ENCODE peak calls at places on chromosomes 6 and 20, in nine cellular contexts. C is aorta, N is neuronal stem cell, U is pancreas, X is heart right ventricle, B is fibroblast of lung, Q is left ventricle myocardium inferior, E is tibial artery, D is tibial nerve. Y is an unnamed sample. For H3K4me1, the result is how much of the 10 kb centered on the place peaks cover.

GRCh38 chr6:110566346-110567125 is 90.1 kb upstream of the SLC22A16 start:
- DNase-seq in C (no peak), N (no peak), U (no peak), X (peak), B (peak), Q (peak), E (no peak), D (no peak), Y (peak)

GRCh38 chr6:16450285-16450684 is 211.9 kb downstream of the GMPR start:
- DNase-seq in C (no peak), N (no peak), U (no peak), X (no peak), B (peak), Q (no peak), E (no peak), D (no peak), Y (no peak)

GRCh38 chr6:111813247-111814162 is 59.7 kb downstream of the FYN start:
- DNase-seq in C (no peak), N (no peak), U (no peak), X (no peak), B (peak), Q (no peak), E (no peak), D (no peak), Y (no peak)

GRCh38 chr6:139291813-139292619 is at the start of gene TXLNB:
- DNase-seq in C (peak), N (no peak), U (no peak), X (peak), B (peak), Q (peak), E (peak), D (peak), Y (no peak)

GRCh38 chr20:50729925-50730764 is 1.2 kb upstream of the PARD6B start:
- DNase-seq in C (no peak), N (no peak), U (peak), X (no peak), B (peak), Q (no peak), E (no peak), D (no peak), Y (no peak)

GRCh38 chr6:118263929-118264486 is 284.1 kb upstream of the PLN start:
- DNase-seq in C (no peak), N (peak), U (no peak), X (no peak), B (peak), Q (no peak), E (no peak), D (no peak), Y (no peak)

GRCh38 chr6:163337958-163338357 is 76.6 kb upstream of the QKI start:
- DNase-seq in C (no peak), N (no peak), U (no peak), X (no peak), B (no peak), Q (no peak), E (no peak), D (no peak), Y (no peak)

GRCh38 chr6:26304213-26305096 is 60.5 kb upstream of the BTN3A2 start:
- DNase-seq in C (peak), N (no peak), U (no peak), X (no peak), B (peak), Q (no peak), E (peak), D (peak), Y (no peak)

GRCh38 chr6:15513131-15513771 is 149.6 kb downstream of the DTNBP1 start:
- DNase-seq in C (no peak), N (no peak), U (no peak), X (no peak), B (no peak), Q (no peak), E (no peak), D (no peak), Y (no peak)

GRCh38 chr6:130794010-130794675 is 33.1 kb upstream of the SMLR1 start:
- DNase-seq in C (no peak), N (no peak), U (no peak), X (no peak), B (no peak), Q (no peak), E (no peak), D (no peak), Y (no peak)

GRCh38 chr6:130794686-130795085 is 32.5 kb upstream of the SMLR1 start:
- DNase-seq in C (no peak), N (no peak), U (no peak), X (no peak), B (no peak), Q (no peak), E (no peak), D (no peak), Y (no peak)

GRCh38 chr6:130796313-130796905 is 30.8 kb upstream of the SMLR1 start:
- DNase-seq in C (no peak), N (no peak), U (no peak), X (no peak), B (peak), Q (no peak), E (no peak), D (peak), Y (peak)
- H3K27ac ChIP-seq in C (no peak), N (no peak), U (no peak), X (no peak), B (no peak), Q (no peak), E (no peak), D (peak), Y (no peak)

GRCh38 chr6:90231308-90231707 is 65.3 kb downstream of the BACH2 start:
- DNase-seq in C (no peak), N (no peak), U (no peak), X (no peak), B (no peak), Q (no peak), E (no peak), D (no peak), Y (no peak)
- H3K4me1 ChIP-seq in C (under half), N (under half), U (under half), X (half or more), B (under half), Q (under half), E (under half), D (under half), Y (under half)

DNA sequence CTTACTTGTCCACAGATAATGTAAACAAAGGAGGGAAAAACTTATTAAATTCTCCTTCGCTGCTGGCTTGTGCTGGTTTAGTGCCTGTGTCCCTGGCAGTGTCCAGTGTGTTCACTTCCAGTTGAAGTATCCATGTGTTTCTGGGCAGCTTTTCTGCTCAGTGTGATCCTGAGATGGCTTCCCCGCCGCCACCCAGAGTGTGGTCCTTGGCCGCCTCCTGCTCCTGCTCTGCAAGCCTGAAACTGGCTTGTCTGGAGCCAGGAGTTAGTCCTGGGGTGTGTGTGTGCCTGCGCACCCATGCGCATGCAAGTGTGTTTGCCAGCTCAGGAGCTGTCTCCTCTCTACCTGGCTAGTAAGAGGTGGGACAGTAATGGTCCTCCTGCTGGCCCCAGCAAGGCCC is 7.2 kb downstream of the BTBD3 start:
- DNase-seq in C (no peak), N (no peak), U (no peak), X (no peak), B (no peak), Q (no peak), E (no peak), D (no peak), Y (no peak)
- H3K27ac ChIP-seq in C (no peak), N (no peak), U (no peak), X (no peak), B (no peak), Q (no peak), E (no peak), D (no peak), Y (no peak)

DNA sequence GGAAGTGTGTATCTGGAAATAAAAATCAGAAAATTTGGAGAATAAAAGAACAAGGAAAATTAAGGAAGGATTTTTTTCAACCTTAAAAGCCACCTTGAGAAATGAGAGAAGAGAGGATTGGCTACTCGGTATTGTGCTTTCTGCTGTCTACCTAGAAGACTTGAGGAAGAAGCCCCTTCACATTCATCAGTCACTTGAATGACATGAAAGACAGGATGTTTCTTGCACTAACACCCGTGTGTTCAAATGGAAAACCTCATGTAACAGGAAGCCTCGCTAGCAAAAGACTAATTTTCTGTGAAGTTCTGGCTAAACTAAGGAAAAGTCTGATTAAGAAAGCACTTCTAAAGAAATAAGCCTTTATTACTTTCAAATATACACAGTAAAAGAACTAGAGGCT is 70.0 kb downstream of the OLIG3 start:
- DNase-seq in C (no peak), N (no peak), U (no peak), X (no peak), B (no peak), Q (no peak), E (no peak), D (no peak), Y (no peak)
- H3K4me1 ChIP-seq in C (under half), N (under half), U (under half), X (under half), B (under half), Q (under half), E (under half), D (under half), Y (under half)

DNA sequence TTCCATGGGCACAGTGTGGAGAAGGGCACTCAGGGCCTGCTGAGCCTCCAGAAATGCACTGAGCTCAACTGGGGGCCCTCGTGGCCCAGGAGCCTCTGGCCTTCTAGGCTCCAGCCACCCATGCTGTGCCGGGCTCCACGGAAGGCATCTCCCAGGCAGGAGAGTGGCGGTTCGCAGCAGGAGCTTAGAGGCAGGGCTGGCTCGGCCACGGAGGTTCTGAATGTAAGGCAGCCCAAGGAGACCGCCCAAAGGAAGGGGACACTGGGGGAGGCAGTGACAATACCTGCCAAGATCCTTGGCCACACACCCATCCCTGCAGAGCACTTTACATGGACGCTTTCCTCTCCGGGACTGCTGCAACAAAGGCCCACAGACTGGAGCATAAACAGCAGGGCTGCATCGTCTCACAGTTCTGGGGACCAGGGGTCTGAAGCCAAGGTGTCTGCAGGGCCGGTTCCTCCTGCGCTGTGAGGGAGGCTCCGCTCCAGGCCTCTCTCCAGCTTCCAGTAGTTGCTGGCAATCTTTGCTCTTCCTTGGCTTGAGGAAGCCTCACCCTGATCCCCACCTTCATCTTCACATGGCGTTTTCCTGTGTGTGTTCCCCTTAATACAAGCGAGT is 128.2 kb upstream of the CDH4 start:
- DNase-seq in C (no peak), N (no peak), U (no peak), X (no peak), B (no peak), Q (no peak), E (no peak), D (no peak), Y (no peak)
- H3K27ac ChIP-seq in C (no peak), N (no peak), U (no peak), X (no peak), B (no peak), Q (no peak), E (no peak), D (no peak), Y (no peak)

GRCh38 chr20:62239278-62239879 is 1.1 kb downstream of the OSBPL2 start:
- DNase-seq in C (no peak), N (no peak), U (no peak), X (no peak), B (no peak), Q (no peak), E (no peak), D (no peak), Y (no peak)
- H3K4me1 ChIP-seq in C (under half), N (under half), U (under half), X (half or more), B (under half), Q (half or more), E (under half), D (under half), Y (under half)

GRCh38 chr20:9710685-9711084 is 128.2 kb downstream of the PAK5 start:
- DNase-seq in C (no peak), N (no peak), U (no peak), X (no peak), B (no peak), Q (no peak), E (no peak), D (no peak), Y (no peak)

GRCh38 chr20:9705722-9706476 is 133.0 kb downstream of the PAK5 start:
- DNase-seq in C (no peak), N (no peak), U (no peak), X (no peak), B (no peak), Q (no peak), E (no peak), D (no peak), Y (no peak)

DNA sequence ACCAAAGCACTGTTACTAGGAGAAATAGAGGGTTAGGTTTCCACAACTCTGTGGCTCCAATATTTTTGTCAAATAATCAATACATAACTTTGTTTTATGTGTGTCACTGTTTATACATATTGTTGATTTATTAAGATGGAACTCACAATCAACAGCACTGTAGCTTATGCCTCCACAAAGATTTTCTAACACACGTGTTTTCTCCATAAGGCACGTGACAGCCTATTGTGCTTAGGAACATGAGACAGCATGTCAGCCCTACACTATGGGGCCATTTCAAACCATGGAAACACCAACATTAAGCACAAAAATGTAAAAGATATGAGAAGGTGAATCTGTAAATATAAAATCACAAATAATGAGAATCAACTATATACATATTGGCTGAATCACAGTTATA is 127.0 kb downstream of the PAK5 start:
- DNase-seq in C (no peak), N (no peak), U (no peak), X (no peak), B (no peak), Q (no peak), E (no peak), D (no peak), Y (no peak)
- H3K27ac ChIP-seq in C (no peak), N (no peak), U (no peak), X (no peak), B (no peak), Q (no peak), E (no peak), D (no peak), Y (no peak)

GRCh38 chr6:44621846-44622245 is 234.3 kb downstream of the CDC5L start:
- DNase-seq in C (no peak), N (no peak), U (no peak), X (no peak), B (peak), Q (no peak), E (no peak), D (no peak), Y (no peak)
- H3K4me1 ChIP-seq in C (under half), N (under half), U (under half), X (under half), B (under half), Q (under half), E (under half), D (under half), Y (under half)

DNA sequence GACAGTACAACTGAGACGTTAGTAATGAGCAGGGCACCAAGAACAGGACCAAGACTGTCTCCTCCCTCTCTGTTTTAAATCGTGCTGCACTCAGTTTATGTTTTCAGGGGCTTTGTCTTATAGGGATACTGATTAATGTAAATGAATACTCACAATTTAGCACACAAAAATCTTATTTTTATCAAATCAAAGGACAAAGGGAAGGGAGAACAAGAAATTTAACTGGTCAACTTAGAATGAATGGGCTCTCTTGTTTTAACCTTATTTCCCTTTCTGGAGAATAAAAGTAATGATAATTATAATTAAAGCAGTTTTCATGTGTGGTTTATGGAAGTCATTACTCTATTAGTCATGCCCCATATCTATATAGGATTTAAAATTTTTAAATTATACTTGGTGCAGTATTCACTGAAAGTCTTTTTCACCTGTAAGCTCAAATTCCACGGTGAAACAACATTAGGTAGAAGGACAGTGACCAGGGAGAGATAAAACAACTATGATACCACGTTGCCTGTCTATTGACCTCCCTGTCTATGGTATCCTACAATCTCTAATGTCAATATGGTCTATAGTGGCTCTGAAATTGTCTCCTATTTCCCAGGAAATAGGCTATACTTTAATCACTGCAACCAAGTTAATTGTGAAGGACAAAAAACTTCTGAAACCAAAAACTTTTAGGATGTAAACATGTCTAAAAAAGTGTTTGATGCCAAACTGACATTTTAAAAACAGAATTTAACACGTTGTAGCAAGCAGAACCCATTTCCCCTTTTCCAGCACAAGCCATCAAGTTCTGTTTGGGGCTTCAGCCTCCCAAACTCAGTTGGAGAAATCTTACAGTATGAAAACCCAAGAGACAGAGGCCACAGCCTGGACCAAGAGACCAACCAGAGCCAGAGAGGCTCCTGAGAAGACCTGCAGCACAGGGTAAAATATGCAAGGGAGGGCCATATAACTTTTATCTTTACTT is 15.0 kb downstream of the ELOVL5 start:
- DNase-seq in C (no peak), N (no peak), U (no peak), X (no peak), B (no peak), Q (no peak), E (no peak), D (no peak), Y (no peak)
- H3K27ac ChIP-seq in C (no peak), N (no peak), U (no peak), X (no peak), B (no peak), Q (no peak), E (no peak), D (no peak), Y (no peak)

Y was measured in right lobe of liver.